ENCODE peak calls at places on chromosomes 5 and 9, in six cellular contexts. One of them, this sample, is unnamed.

GRCh38 chr5:96702503-96703383 is 40.6 kb downstream of the CAST start:
- DNase-seq in activated naive CD4-positive, alpha-beta T cell: peak
- DNase-seq in activated CD4-positive, alpha-beta T cell treated with anti-CD3 and anti-CD28 coated beads, Interleukin-2, amount 10 ng/mL, durations not matched to agents 7 days and 5 days: peak
- DNase-seq in NCI-H2081: peak
- DNase-seq in effector CD4-positive, alpha-beta T cell: peak
- DNase-seq in midbrain: peak
- DNase-seq in this sample: peak

GRCh38 chr5:128199611-128200010 is 116.0 kb downstream of the SLC12A2 start:
- DNase-seq in activated naive CD4-positive, alpha-beta T cell: no peak
- DNase-seq in activated CD4-positive, alpha-beta T cell treated with anti-CD3 and anti-CD28 coated beads, Interleukin-2, amount 10 ng/mL, durations not matched to agents 7 days and 5 days: no peak
- DNase-seq in NCI-H2081: no peak
- DNase-seq in effector CD4-positive, alpha-beta T cell: no peak
- DNase-seq in midbrain: no peak
- DNase-seq in this sample: no peak

GRCh38 chr5:109529520-109529919 is 119.7 kb upstream of the PJA2 start:
- DNase-seq in activated naive CD4-positive, alpha-beta T cell: no peak
- DNase-seq in activated CD4-positive, alpha-beta T cell treated with anti-CD3 and anti-CD28 coated beads, Interleukin-2, amount 10 ng/mL, durations not matched to agents 7 days and 5 days: no peak
- DNase-seq in NCI-H2081: no peak
- DNase-seq in effector CD4-positive, alpha-beta T cell: no peak
- DNase-seq in midbrain: no peak
- DNase-seq in this sample: no peak

GRCh38 chr5:82749453-82749852 is 327.7 kb downstream of the TMEM167A start:
- DNase-seq in activated naive CD4-positive, alpha-beta T cell: no peak
- DNase-seq in activated CD4-positive, alpha-beta T cell treated with anti-CD3 and anti-CD28 coated beads, Interleukin-2, amount 10 ng/mL, durations not matched to agents 7 days and 5 days: no peak
- DNase-seq in NCI-H2081: no peak
- DNase-seq in effector CD4-positive, alpha-beta T cell: no peak
- DNase-seq in midbrain: peak
- DNase-seq in this sample: no peak

GRCh38 chr5:15757103-15757502 is 257.1 kb downstream of the FBXL7 start:
- DNase-seq in activated naive CD4-positive, alpha-beta T cell: no peak
- DNase-seq in activated CD4-positive, alpha-beta T cell treated with anti-CD3 and anti-CD28 coated beads, Interleukin-2, amount 10 ng/mL, durations not matched to agents 7 days and 5 days: no peak
- DNase-seq in NCI-H2081: no peak
- DNase-seq in effector CD4-positive, alpha-beta T cell: no peak
- DNase-seq in midbrain: no peak
- DNase-seq in this sample: no peak

GRCh38 chr5:145978672-145979071 is 42.3 kb downstream of the SH3RF2 start:
- DNase-seq in activated naive CD4-positive, alpha-beta T cell: no peak
- DNase-seq in activated CD4-positive, alpha-beta T cell treated with anti-CD3 and anti-CD28 coated beads, Interleukin-2, amount 10 ng/mL, durations not matched to agents 7 days and 5 days: no peak
- DNase-seq in NCI-H2081: no peak
- DNase-seq in effector CD4-positive, alpha-beta T cell: no peak
- DNase-seq in midbrain: no peak
- DNase-seq in this sample: no peak

GRCh38 chr9:137945581-137945980 is 68.0 kb downstream of the CACNA1B start:
- DNase-seq in activated naive CD4-positive, alpha-beta T cell: no peak
- DNase-seq in activated CD4-positive, alpha-beta T cell treated with anti-CD3 and anti-CD28 coated beads, Interleukin-2, amount 10 ng/mL, durations not matched to agents 7 days and 5 days: no peak
- DNase-seq in NCI-H2081: no peak
- DNase-seq in effector CD4-positive, alpha-beta T cell: no peak
- DNase-seq in midbrain: no peak
- DNase-seq in this sample: no peak

GRCh38 chr9:136668983-136669790 is 6.5 kb downstream of the EGFL7 start:
- DNase-seq in activated naive CD4-positive, alpha-beta T cell: no peak
- DNase-seq in activated CD4-positive, alpha-beta T cell treated with anti-CD3 and anti-CD28 coated beads, Interleukin-2, amount 10 ng/mL, durations not matched to agents 7 days and 5 days: no peak
- DNase-seq in NCI-H2081: no peak
- DNase-seq in effector CD4-positive, alpha-beta T cell: no peak
- DNase-seq in midbrain: no peak
- DNase-seq in this sample: no peak

GRCh38 chr5:109452661-109453060 is 42.9 kb upstream of the PJA2 start:
- DNase-seq in activated naive CD4-positive, alpha-beta T cell: no peak
- DNase-seq in activated CD4-positive, alpha-beta T cell treated with anti-CD3 and anti-CD28 coated beads, Interleukin-2, amount 10 ng/mL, durations not matched to agents 7 days and 5 days: no peak
- DNase-seq in NCI-H2081: no peak
- DNase-seq in effector CD4-positive, alpha-beta T cell: no peak
- DNase-seq in midbrain: no peak
- DNase-seq in this sample: no peak

GRCh38 chr5:31900296-31900865 is 261.4 kb downstream of the PDZD2 start:
- DNase-seq in activated naive CD4-positive, alpha-beta T cell: no peak
- DNase-seq in activated CD4-positive, alpha-beta T cell treated with anti-CD3 and anti-CD28 coated beads, Interleukin-2, amount 10 ng/mL, durations not matched to agents 7 days and 5 days: no peak
- DNase-seq in NCI-H2081: no peak
- DNase-seq in effector CD4-positive, alpha-beta T cell: no peak
- DNase-seq in midbrain: no peak
- DNase-seq in this sample: no peak

GRCh38 chr5:173764321-173765029 is 123.7 kb upstream of the CPEB4 start:
- DNase-seq in activated naive CD4-positive, alpha-beta T cell: no peak
- DNase-seq in activated CD4-positive, alpha-beta T cell treated with anti-CD3 and anti-CD28 coated beads, Interleukin-2, amount 10 ng/mL, durations not matched to agents 7 days and 5 days: no peak
- DNase-seq in NCI-H2081: no peak
- DNase-seq in effector CD4-positive, alpha-beta T cell: no peak
- DNase-seq in midbrain: no peak
- DNase-seq in this sample: peak

GRCh38 chr5:82417776-82418607 is 139.8 kb upstream of the RPS23 start:
- DNase-seq in activated naive CD4-positive, alpha-beta T cell: no peak
- DNase-seq in activated CD4-positive, alpha-beta T cell treated with anti-CD3 and anti-CD28 coated beads, Interleukin-2, amount 10 ng/mL, durations not matched to agents 7 days and 5 days: no peak
- DNase-seq in NCI-H2081: no peak
- DNase-seq in effector CD4-positive, alpha-beta T cell: no peak
- DNase-seq in midbrain: no peak
- DNase-seq in this sample: no peak

GRCh38 chr9:114902773-114903589 is 27.4 kb downstream of the TNFSF8 start:
- DNase-seq in activated naive CD4-positive, alpha-beta T cell: no peak
- DNase-seq in activated CD4-positive, alpha-beta T cell treated with anti-CD3 and anti-CD28 coated beads, Interleukin-2, amount 10 ng/mL, durations not matched to agents 7 days and 5 days: peak
- DNase-seq in NCI-H2081: no peak
- DNase-seq in effector CD4-positive, alpha-beta T cell: peak
- DNase-seq in midbrain: no peak
- DNase-seq in this sample: no peak

GRCh38 chr5:35129921-35130485 is 82.3 kb upstream of the AGXT2 start:
- DNase-seq in activated naive CD4-positive, alpha-beta T cell: no peak
- DNase-seq in activated CD4-positive, alpha-beta T cell treated with anti-CD3 and anti-CD28 coated beads, Interleukin-2, amount 10 ng/mL, durations not matched to agents 7 days and 5 days: peak
- DNase-seq in NCI-H2081: no peak
- DNase-seq in effector CD4-positive, alpha-beta T cell: peak
- DNase-seq in midbrain: no peak
- DNase-seq in this sample: no peak

GRCh38 chr9:100033877-100034551 is 64.8 kb downstream of the ERP44 start:
- DNase-seq in activated naive CD4-positive, alpha-beta T cell: no peak
- DNase-seq in activated CD4-positive, alpha-beta T cell treated with anti-CD3 and anti-CD28 coated beads, Interleukin-2, amount 10 ng/mL, durations not matched to agents 7 days and 5 days: no peak
- DNase-seq in NCI-H2081: no peak
- DNase-seq in effector CD4-positive, alpha-beta T cell: no peak
- DNase-seq in midbrain: no peak
- DNase-seq in this sample: no peak

GRCh38 chr9:22452415-22453010 is 5.9 kb downstream of the DMRTA1 start:
- DNase-seq in activated naive CD4-positive, alpha-beta T cell: no peak
- DNase-seq in activated CD4-positive, alpha-beta T cell treated with anti-CD3 and anti-CD28 coated beads, Interleukin-2, amount 10 ng/mL, durations not matched to agents 7 days and 5 days: peak
- DNase-seq in NCI-H2081: peak
- DNase-seq in effector CD4-positive, alpha-beta T cell: no peak
- DNase-seq in midbrain: peak
- DNase-seq in this sample: peak

GRCh38 chr5:57900356-57900944 is 417.8 kb upstream of the ACTBL2 start:
- DNase-seq in activated naive CD4-positive, alpha-beta T cell: no peak
- DNase-seq in activated CD4-positive, alpha-beta T cell treated with anti-CD3 and anti-CD28 coated beads, Interleukin-2, amount 10 ng/mL, durations not matched to agents 7 days and 5 days: no peak
- DNase-seq in NCI-H2081: no peak
- DNase-seq in effector CD4-positive, alpha-beta T cell: no peak
- DNase-seq in midbrain: peak
- DNase-seq in this sample: no peak

GRCh38 chr9:71916834-71917534 is 5.5 kb downstream of the C9orf85 start:
- DNase-seq in activated naive CD4-positive, alpha-beta T cell: no peak
- DNase-seq in activated CD4-positive, alpha-beta T cell treated with anti-CD3 and anti-CD28 coated beads, Interleukin-2, amount 10 ng/mL, durations not matched to agents 7 days and 5 days: no peak
- DNase-seq in NCI-H2081: no peak
- DNase-seq in effector CD4-positive, alpha-beta T cell: no peak
- DNase-seq in midbrain: no peak
- DNase-seq in this sample: no peak

GRCh38 chr9:33025572-33026347 is 687 bp downstream of the DNAJA1 start:
- DNase-seq in activated naive CD4-positive, alpha-beta T cell: peak
- DNase-seq in activated CD4-positive, alpha-beta T cell treated with anti-CD3 and anti-CD28 coated beads, Interleukin-2, amount 10 ng/mL, durations not matched to agents 7 days and 5 days: peak
- DNase-seq in NCI-H2081: peak
- DNase-seq in effector CD4-positive, alpha-beta T cell: peak
- DNase-seq in midbrain: peak
- DNase-seq in this sample: peak

GRCh38 chr9:126228111-126228778 is 98.4 kb upstream of the MVB12B start:
- DNase-seq in activated naive CD4-positive, alpha-beta T cell: no peak
- DNase-seq in activated CD4-positive, alpha-beta T cell treated with anti-CD3 and anti-CD28 coated beads, Interleukin-2, amount 10 ng/mL, durations not matched to agents 7 days and 5 days: no peak
- DNase-seq in NCI-H2081: no peak
- DNase-seq in effector CD4-positive, alpha-beta T cell: no peak
- DNase-seq in midbrain: no peak
- DNase-seq in this sample: no peak